ENCODE peak calls at places on chromosomes 3 and 15, in ten cellular contexts. H, M, J, R, D, X, Q, I, T and V are unnamed samples.

GRCh38 chr15:98682992-98683701 is 34.8 kb downstream of the IGF1R start:
- DNase-seq in H (no peak), M (no peak), J (peak; percentile 36), R (no peak), D (no peak), X (no peak), Q (no peak), I (no peak), T (no peak), V (no peak)

GRCh38 chr3:73753985-73754384 is 129.2 kb upstream of the PDZRN3 start:
- DNase-seq in H (no peak), M (no peak), J (no peak), R (no peak), D (no peak), X (no peak), Q (no peak), I (no peak), T (no peak), V (no peak)

GRCh38 chr15:91125162-91125561 is 25.1 kb downstream of the SV2B start:
- DNase-seq in H (no peak), M (no peak), J (no peak), R (no peak), D (no peak), X (no peak), Q (no peak), I (no peak), T (no peak), V (no peak)

GRCh38 chr15:73081321-73081958 is 29.2 kb downstream of the NEO1 start:
- DNase-seq in H (no peak), M (no peak), J (peak; percentile 84), R (peak; percentile 39), D (no peak), X (peak; percentile 58), Q (peak; percentile 43), I (no peak), T (peak; percentile 8), V (no peak)

GRCh38 chr3:162547321-162547720 is 1050.7 kb downstream of the OTOL1 start:
- DNase-seq in H (no peak), M (no peak), J (no peak), R (no peak), D (no peak), X (no peak), Q (no peak), I (no peak), T (no peak), V (no peak)

GRCh38 chr3:50203113-50203852 is 1.8 kb upstream of the SLC38A3 start:
- DNase-seq in H (no peak), M (no peak), J (no peak), R (no peak), D (no peak), X (no peak), Q (no peak), I (peak; percentile 68), T (no peak), V (no peak)

GRCh38 chr3:118097226-118097625 is 937.4 kb downstream of the IGSF11 start:
- DNase-seq in H (no peak), M (no peak), J (no peak), R (no peak), D (no peak), X (no peak), Q (no peak), I (no peak), T (no peak), V (no peak)

GRCh38 chr3:123789760-123790159 is 94.4 kb downstream of the MYLK start:
- DNase-seq in H (no peak), M (peak; percentile 80), J (peak; percentile 66), R (peak; percentile 86), D (no peak), X (no peak), Q (peak; percentile 96), I (no peak), T (no peak), V (no peak)

GRCh38 chr3:117549716-117550115 is 840.1 kb downstream of the TUSC7 start:
- DNase-seq in H (no peak), M (no peak), J (peak; percentile 25), R (no peak), D (no peak), X (no peak), Q (no peak), I (no peak), T (no peak), V (no peak)

GRCh38 chr3:192570757-192571156 is 156.6 kb downstream of the FGF12 start:
- DNase-seq in H (no peak), M (no peak), J (peak; percentile 26), R (no peak), D (no peak), X (no peak), Q (peak; percentile 2), I (no peak), T (no peak), V (no peak)

GRCh38 chr3:75001330-75001729 is 386.9 kb upstream of the CNTN3 start:
- DNase-seq in H (no peak), M (no peak), J (peak; percentile 9), R (no peak), D (no peak), X (no peak), Q (no peak), I (no peak), T (no peak), V (peak; percentile 6)
- TF ChIP-seq CTCF in H (peak; percentile 64), M (peak; percentile 15), J (no peak), R (no peak), D (no peak), X (peak; percentile 60), Q (no peak), I (peak; percentile 20), T (peak; percentile 16), V (peak; percentile 12)

DNA sequence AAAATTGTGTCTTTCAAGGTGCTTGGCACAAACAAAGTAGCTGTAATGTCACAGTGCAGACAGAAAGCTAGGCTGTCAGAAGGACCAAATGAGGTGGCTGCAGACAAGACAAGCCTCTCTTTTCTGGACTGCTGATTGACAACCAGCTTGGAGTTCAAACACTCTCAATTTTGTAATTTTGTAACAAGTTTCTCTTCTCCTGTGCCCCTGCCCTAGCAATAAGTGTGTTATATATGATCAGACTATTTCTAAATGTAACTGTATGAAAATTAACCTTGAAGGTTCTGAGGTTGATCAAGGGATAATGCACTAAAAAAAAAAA is 172.0 kb downstream of the P3H2 start:
- DNase-seq in H (no peak), M (no peak), J (no peak), R (no peak), D (no peak), X (no peak), Q (no peak), I (no peak), T (no peak), V (no peak)
- TF ChIP-seq CTCF in H (no peak), M (no peak), J (no peak), R (no peak), D (no peak), X (no peak), Q (no peak), I (no peak), T (no peak), V (no peak)

DNA sequence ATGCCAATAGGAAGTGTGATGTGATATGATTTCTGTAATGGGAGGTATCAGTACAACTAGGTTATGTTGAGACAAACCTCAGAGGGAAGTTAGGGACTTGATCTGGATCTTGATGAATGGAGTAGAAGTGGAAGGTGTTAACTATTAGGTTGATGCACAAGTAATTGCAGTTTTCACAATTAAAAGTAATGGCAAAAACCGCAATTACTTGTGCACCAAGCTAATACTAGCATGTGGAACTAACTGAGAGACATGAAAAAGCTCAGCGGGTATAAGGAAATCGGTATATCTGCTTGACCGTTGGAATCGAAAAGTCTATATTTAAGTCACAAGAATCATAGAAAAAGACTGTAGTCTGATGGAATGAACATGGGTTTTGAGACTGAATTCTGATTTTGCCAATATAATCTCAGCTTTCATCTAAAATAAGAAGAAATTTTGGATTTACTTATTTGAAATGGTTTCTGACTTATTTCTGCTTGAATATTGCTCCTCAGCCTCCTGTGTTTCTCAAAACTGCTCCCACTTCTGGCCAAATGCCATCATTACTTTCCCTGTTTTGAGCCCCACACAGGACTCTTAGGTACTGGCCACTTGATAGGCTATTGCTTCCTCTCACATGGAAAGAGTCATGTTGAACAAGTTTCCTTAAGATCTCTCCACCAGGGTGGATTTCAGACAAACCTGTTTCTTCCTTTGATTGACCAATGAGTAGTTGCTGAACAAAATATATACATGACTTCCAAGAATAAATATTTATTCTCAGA is 271.5 kb upstream of the COL8A1 start:
- DNase-seq in H (no peak), M (no peak), J (no peak), R (no peak), D (no peak), X (peak; percentile 29), Q (no peak), I (no peak), T (no peak), V (no peak)
- TF ChIP-seq CTCF in H (no peak), M (no peak), J (no peak), R (no peak), D (no peak), X (peak; percentile 53), Q (no peak), I (no peak), T (no peak), V (no peak)

GRCh38 chr15:48861813-48862431 is 16.0 kb upstream of the EID1 start:
- DNase-seq in H (no peak), M (peak; percentile 44), J (peak; percentile 88), R (peak; percentile 61), D (no peak), X (peak; percentile 79), Q (peak; percentile 52), I (no peak), T (peak; percentile 22), V (peak; percentile 56)

GRCh38 chr15:48859426-48859825 is 18.5 kb upstream of the EID1 start:
- DNase-seq in H (no peak), M (no peak), J (no peak), R (no peak), D (no peak), X (no peak), Q (no peak), I (no peak), T (no peak), V (no peak)

GRCh38 chr15:48858401-48858800 is 19.5 kb upstream of the EID1 start:
- DNase-seq in H (no peak), M (peak; percentile 23), J (peak; percentile 35), R (no peak), D (no peak), X (no peak), Q (peak; percentile 65), I (no peak), T (no peak), V (no peak)

GRCh38 chr15:48855501-48856440 is 22.2 kb upstream of the EID1 start:
- DNase-seq in H (no peak), M (peak; percentile 23), J (peak; percentile 95), R (no peak), D (no peak), X (peak; percentile 22), Q (peak; percentile 80), I (no peak), T (no peak), V (no peak)

DNA sequence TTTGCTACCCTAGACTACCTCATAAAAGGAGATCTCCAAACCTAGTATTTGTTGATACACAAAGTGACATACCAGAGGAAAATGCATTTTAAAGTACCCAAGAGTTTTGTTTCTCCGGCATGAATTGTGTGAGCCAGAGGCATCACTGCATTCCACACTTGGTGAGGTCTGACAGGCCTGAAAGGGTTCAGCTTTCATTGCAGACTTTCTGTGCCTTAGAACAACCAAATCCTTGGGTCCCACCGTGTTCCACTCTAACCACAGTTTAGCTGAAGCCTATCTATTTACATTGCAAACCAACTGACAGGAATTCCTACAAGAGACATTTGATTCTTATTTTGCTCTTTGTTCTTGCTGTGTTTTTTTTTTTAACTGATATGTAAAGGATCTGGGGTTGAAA is 21.0 kb upstream of the EID1 start:
- DNase-seq in H (no peak), M (no peak), J (peak; percentile 47), R (no peak), D (no peak), X (peak; percentile 51), Q (peak; percentile 36), I (no peak), T (no peak), V (no peak)
- TF ChIP-seq CTCF in H (no peak), M (no peak), J (no peak), R (no peak), D (no peak), X (no peak), Q (no peak), I (no peak), T (no peak), V (no peak)